ENCODE peak calls at places on chromosome 1, in nine cellular contexts. X is AG04450; Q is colonic mucosa; V is posterior cingulate gyrus; K is stimulated activated CD4-positive, alpha-beta T cell treated with anti-CD3 and anti-CD28 coated beads, TNF-alpha, amount 100 ng/mL, for 1 hour; C is NCI-H2081; S is activated T-cell treated with anti-CD3 and anti-CD28 coated beads, Interleukin-2, amount 50 U/mL, for 72 hours; F is hypothalamus; G is ureter. N is an unnamed sample.

GRCh38 chr1:53478186-53478585 is 19.0 kb downstream of the DMRTB1 start:
- DNase-seq in X (no peak), Q (no peak), V (no peak), K (no peak), C (no peak), S (no peak), F (no peak), G (no peak), N (no peak)

GRCh38 chr1:154574715-154575114 is 7.1 kb downstream of the CHRNB2 start:
- DNase-seq in X (no peak), Q (no peak), V (peak; percentile 45), K (no peak), C (peak; percentile 60), S (no peak), F (no peak), G (no peak), N (no peak)

GRCh38 chr1:50665413-50665812 is 242.2 kb upstream of the DMRTA2 start:
- DNase-seq in X (no peak), Q (no peak), V (no peak), K (no peak), C (no peak), S (no peak), F (no peak), G (no peak), N (no peak)

GRCh38 chr1:241475688-241476087 is 43.9 kb downstream of the FH start:
- DNase-seq in X (no peak), Q (no peak), V (no peak), K (no peak), C (no peak), S (no peak), F (no peak), G (no peak), N (no peak)

GRCh38 chr1:53959664-53960250 is 13.6 kb downstream of the LRRC42 start:
- DNase-seq in X (no peak), Q (no peak), V (no peak), K (no peak), C (no peak), S (no peak), F (no peak), G (no peak), N (no peak)

GRCh38 chr1:88612783-88613182 is 71.3 kb upstream of the PKN2 start:
- DNase-seq in X (no peak), Q (peak; percentile 83), V (no peak), K (no peak), C (no peak), S (no peak), F (no peak), G (no peak), N (no peak)

GRCh38 chr1:77438239-77438913 is 156.6 kb downstream of the AK5 start:
- DNase-seq in X (peak; percentile 52), Q (no peak), V (no peak), K (no peak), C (no peak), S (no peak), F (no peak), G (peak; percentile 57), N (no peak)

GRCh38 chr1:5519366-5520135 is 472.7 kb downstream of the NPHP4 start:
- DNase-seq in X (no peak), Q (no peak), V (no peak), K (no peak), C (no peak), S (no peak), F (no peak), G (peak; percentile 10), N (no peak)

GRCh38 chr1:87329051-87329755 is 523 bp downstream of the LMO4 start:
- DNase-seq in X (no peak), Q (peak; percentile 66), V (no peak), K (peak; percentile 18), C (peak; percentile 15), S (peak; percentile 53), F (peak; percentile 39), G (peak; percentile 61), N (no peak)

GRCh38 chr1:41590331-41590730 is 105.8 kb upstream of the EDN2 start:
- DNase-seq in X (no peak), Q (no peak), V (no peak), K (no peak), C (no peak), S (no peak), F (no peak), G (no peak), N (no peak)

GRCh38 chr1:44503625-44504024 is 98.6 kb downstream of the RNF220 start:
- DNase-seq in X (no peak), Q (no peak), V (no peak), K (no peak), C (no peak), S (no peak), F (no peak), G (no peak), N (no peak)

N was measured in central memory CD8-positive, alpha-beta T cell.